ENCODE peak calls at places on chromosomes 6 and 20, in four cellular contexts. P is GM12878, U is K562, H is SK-N-SH. A is an unnamed sample.

GRCh38 chr6:139153876-139154275 is 19.0 kb downstream of the HECA start:
- DNase-seq in P (no peak), U (no peak), H (no peak), A (no peak)

GRCh38 chr20:62305765-62306431 is 3.1 kb downstream of the ADRM1 start:
- DNase-seq in P (no peak), H (no peak), U (no peak), A (no peak)

GRCh38 chr6:13814938-13815575 is 700 bp upstream of the MCUR1 start:
- DNase-seq in U (no peak), H (no peak), P (no peak), A (no peak)

GRCh38 chr20:21702553-21703467 is 2.7 kb upstream of the PAX1 start:
- DNase-seq in U (peak), P (no peak), H (peak), A (peak)

GRCh38 chr6:25366785-25367657 is 87.8 kb downstream of the CARMIL1 start:
- DNase-seq in H (no peak), U (no peak), P (peak), A (no peak)

GRCh38 chr20:64068381-64069208 is 5.6 kb downstream of the TCEA2 start:
- DNase-seq in H (no peak), U (no peak), P (no peak), A (no peak)

GRCh38 chr6:82908661-82909060 is 157.0 kb downstream of the UBE3D start:
- DNase-seq in H (no peak), U (no peak), P (no peak), A (no peak)

GRCh38 chr6:81999270-81999669 is 246.8 kb upstream of the TENT5A start:
- DNase-seq in H (no peak), P (no peak), U (no peak), A (no peak)

GRCh38 chr20:25547063-25547462 is 38.3 kb downstream of the NINL start:
- DNase-seq in U (no peak), P (no peak), H (no peak), A (no peak)

GRCh38 chr20:57686931-57687652 is 22.7 kb downstream of the PMEPA1 start:
- DNase-seq in P (no peak), H (no peak), U (no peak), A (no peak)

DNA sequence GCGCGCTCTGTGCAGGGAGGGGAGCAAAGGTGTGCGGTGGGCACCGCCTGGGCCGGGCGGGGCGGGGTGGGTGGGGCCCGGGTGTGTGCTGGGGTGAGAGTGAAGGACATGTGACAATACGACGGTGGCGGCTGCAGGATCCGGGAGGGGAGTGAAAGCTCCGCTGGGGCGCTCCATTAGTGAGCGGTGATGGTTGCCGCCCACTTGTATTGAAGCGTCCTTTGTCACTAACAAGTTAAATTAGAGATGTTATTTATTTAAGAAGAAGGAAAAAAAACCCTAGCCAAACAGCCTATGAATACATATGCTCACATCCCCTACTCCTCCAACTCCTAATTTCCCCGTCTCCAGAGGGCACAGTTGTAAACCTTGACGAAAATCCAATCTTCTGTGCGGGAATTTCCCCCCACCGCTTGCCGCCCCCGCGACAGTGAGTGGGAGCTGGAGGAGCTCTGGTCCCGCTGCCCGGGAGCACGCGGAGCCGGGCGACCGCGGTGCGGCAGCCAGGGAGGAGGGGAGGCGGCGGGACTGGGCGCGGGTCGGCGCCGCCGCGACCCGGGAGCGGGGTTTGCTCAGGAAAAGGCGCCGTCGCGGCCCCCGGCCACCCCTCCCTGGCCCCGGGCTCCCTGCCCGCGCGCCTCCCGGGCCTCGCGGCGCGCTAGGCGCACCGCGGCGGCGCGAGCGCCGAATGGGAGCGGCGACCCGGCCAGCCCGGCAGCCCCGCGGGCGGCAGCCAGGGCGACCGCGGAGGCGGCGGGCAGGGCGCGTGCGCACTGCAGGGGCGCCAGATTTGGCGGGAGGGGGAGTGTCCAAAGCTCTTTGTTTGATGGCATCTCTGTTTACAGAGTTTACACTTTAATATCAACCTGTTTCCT is at the start of gene MYB:
- DNase-seq in H (peak), P (no peak), U (peak), A (no peak)
- TF ChIP-seq YY1 in H (no peak), P (peak), U (no peak), A (no peak)

GRCh38 chr20:8646716-8647115 is 422.2 kb upstream of the PLCB4 start:
- DNase-seq in P (no peak), U (no peak), H (no peak), A (no peak)
- TF ChIP-seq YY1 in P (no peak), U (no peak), H (no peak), A (no peak)

DNA sequence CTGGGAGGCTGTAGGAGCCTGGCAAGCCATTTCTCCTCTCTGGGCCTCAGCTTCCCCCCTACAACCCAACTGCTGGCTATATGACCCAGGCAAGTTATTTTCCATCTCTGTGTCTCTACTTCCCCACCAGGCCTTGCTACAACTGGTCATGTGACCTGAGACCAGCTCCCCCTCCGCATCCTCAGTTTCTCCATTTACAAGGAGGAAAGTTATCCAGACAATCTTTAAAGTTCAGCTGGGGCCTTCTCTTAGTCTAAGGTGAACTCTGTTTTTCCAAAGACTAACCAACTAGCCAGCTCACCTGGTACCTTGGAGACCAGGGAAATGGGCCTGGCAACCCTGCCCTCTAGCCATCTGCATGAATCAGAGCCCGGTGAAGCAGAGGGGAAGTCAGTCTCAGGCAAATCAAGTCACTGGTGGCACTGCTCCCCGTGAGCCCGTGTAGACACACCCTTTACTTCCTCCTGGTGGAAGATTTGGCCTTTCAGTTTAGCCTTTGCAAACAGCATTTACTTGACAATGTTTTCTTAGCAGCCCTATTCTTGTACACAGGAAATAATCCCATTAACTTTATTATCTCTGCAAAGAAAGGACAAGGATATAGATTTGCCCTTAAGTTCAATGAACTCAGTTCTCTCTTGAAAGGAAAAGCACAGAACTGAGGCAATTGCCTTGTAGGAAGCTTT is 157.7 kb downstream of the VEGFA start:
- DNase-seq in U (no peak), P (no peak), H (no peak), A (no peak)
- TF ChIP-seq YY1 in U (no peak), P (no peak), H (no peak), A (no peak)

GRCh38 chr20:47620808-47621805 is 119.4 kb downstream of the NCOA3 start:
- DNase-seq in P (peak), U (peak), H (peak), A (peak)
- TF ChIP-seq YY1 in P (no peak), U (no peak), H (no peak), A (no peak)

GRCh38 chr6:150250826-150251225 is 108.0 kb downstream of the PPP1R14C start:
- DNase-seq in U (peak), P (no peak), H (no peak), A (no peak)
- TF ChIP-seq YY1 in U (no peak), P (no peak), H (no peak), A (no peak)

GRCh38 chr20:33210371-33210770 is 6.8 kb upstream of the BPIFA3 start:
- DNase-seq in H (no peak), P (no peak), U (no peak), A (no peak)

GRCh38 chr20:33209789-33210188 is 7.4 kb upstream of the BPIFA3 start:
- DNase-seq in H (no peak), U (peak), P (no peak), A (peak)

GRCh38 chr20:33217052-33217451 is at the start of gene BPIFA3:
- DNase-seq in U (no peak), P (no peak), H (no peak), A (no peak)

GRCh38 chr20:33211817-33212424 is 5.2 kb upstream of the BPIFA3 start:
- DNase-seq in H (peak), P (no peak), U (peak), A (peak)
- TF ChIP-seq YY1 in H (no peak), P (no peak), U (no peak), A (no peak)